ENCODE peak calls at places on chromosome 10, in nine cellular contexts. One of them, this sample, is unnamed.

GRCh38 chr10:115005771-115006170 is 67.8 kb downstream of the TRUB1 start:
- DNase-seq in NT2/D1: no peak
- DNase-seq in PC-9: no peak
- DNase-seq in BJ: no peak
- DNase-seq in ovary: no peak
- DNase-seq in IMR-90: no peak
- DNase-seq in endothelial cell of umbilical vein: no peak
- DNase-seq in thyroid gland: no peak
- DNase-seq in PC-3: no peak
- DNase-seq in this sample: no peak

GRCh38 chr10:79055100-79055782 is 13.5 kb upstream of the ZMIZ1 start:
- DNase-seq in NT2/D1: no peak
- DNase-seq in PC-9: no peak
- DNase-seq in BJ: no peak
- DNase-seq in ovary: peak; percentile 6
- DNase-seq in IMR-90: no peak
- DNase-seq in endothelial cell of umbilical vein: no peak
- DNase-seq in thyroid gland: no peak
- DNase-seq in PC-3: no peak
- DNase-seq in this sample: peak; percentile 1

GRCh38 chr10:124063736-124064135 is 29.7 kb downstream of the CHST15 start:
- DNase-seq in NT2/D1: no peak
- DNase-seq in PC-9: no peak
- DNase-seq in BJ: peak; percentile 89
- DNase-seq in ovary: peak; percentile 63
- DNase-seq in IMR-90: peak; percentile 5
- DNase-seq in endothelial cell of umbilical vein: peak; percentile 67
- DNase-seq in thyroid gland: peak; percentile 35
- DNase-seq in PC-3: peak; percentile 82
- DNase-seq in this sample: no peak

GRCh38 chr10:60645928-60646433 is 132.3 kb upstream of the CDK1 start:
- DNase-seq in NT2/D1: no peak
- DNase-seq in PC-9: no peak
- DNase-seq in BJ: no peak
- DNase-seq in ovary: no peak
- DNase-seq in IMR-90: no peak
- DNase-seq in endothelial cell of umbilical vein: no peak
- DNase-seq in thyroid gland: peak; percentile 56
- DNase-seq in PC-3: no peak
- DNase-seq in this sample: no peak

GRCh38 chr10:28684986-28685580 is 7.8 kb downstream of the BAMBI start:
- DNase-seq in NT2/D1: no peak
- DNase-seq in PC-9: peak; percentile 79
- DNase-seq in BJ: no peak
- DNase-seq in ovary: no peak
- DNase-seq in IMR-90: no peak
- DNase-seq in endothelial cell of umbilical vein: no peak
- DNase-seq in thyroid gland: no peak
- DNase-seq in PC-3: peak; percentile 67
- DNase-seq in this sample: peak; percentile 23

GRCh38 chr10:58715056-58715455 is 202.4 kb downstream of the BICC1 start:
- DNase-seq in NT2/D1: no peak
- DNase-seq in PC-9: no peak
- DNase-seq in BJ: no peak
- DNase-seq in ovary: no peak
- DNase-seq in IMR-90: peak; percentile 23
- DNase-seq in endothelial cell of umbilical vein: no peak
- DNase-seq in thyroid gland: no peak
- DNase-seq in PC-3: no peak
- DNase-seq in this sample: no peak

GRCh38 chr10:8057636-8058273 is 3.3 kb downstream of the GATA3 start:
- DNase-seq in NT2/D1: no peak
- DNase-seq in PC-9: no peak
- DNase-seq in BJ: no peak
- DNase-seq in ovary: no peak
- DNase-seq in IMR-90: no peak
- DNase-seq in endothelial cell of umbilical vein: peak; percentile 61
- DNase-seq in thyroid gland: no peak
- DNase-seq in PC-3: no peak
- DNase-seq in this sample: no peak

GRCh38 chr10:71069909-71070666 is 142.3 kb upstream of the UNC5B start:
- DNase-seq in NT2/D1: no peak
- DNase-seq in PC-9: no peak
- DNase-seq in BJ: no peak
- DNase-seq in ovary: no peak
- DNase-seq in IMR-90: no peak
- DNase-seq in endothelial cell of umbilical vein: no peak
- DNase-seq in thyroid gland: peak; percentile 29
- DNase-seq in PC-3: no peak
- DNase-seq in this sample: no peak

GRCh38 chr10:129525408-129525807 is 58.4 kb downstream of the MGMT start:
- DNase-seq in NT2/D1: no peak
- DNase-seq in PC-9: no peak
- DNase-seq in BJ: peak; percentile 34
- DNase-seq in ovary: no peak
- DNase-seq in IMR-90: peak; percentile 54
- DNase-seq in endothelial cell of umbilical vein: no peak
- DNase-seq in thyroid gland: no peak
- DNase-seq in PC-3: no peak
- DNase-seq in this sample: no peak

GRCh38 chr10:51832652-51833383 is 133.4 kb upstream of the CSTF2T start:
- DNase-seq in NT2/D1: no peak
- DNase-seq in PC-9: peak; percentile 78
- DNase-seq in BJ: no peak
- DNase-seq in ovary: no peak
- DNase-seq in IMR-90: peak; percentile 93
- DNase-seq in endothelial cell of umbilical vein: peak; percentile 57
- DNase-seq in thyroid gland: peak; percentile 3
- DNase-seq in PC-3: peak; percentile 100
- DNase-seq in this sample: no peak

GRCh38 chr10:102341038-102341688 is 54.3 kb upstream of the NFKB2 start:
- DNase-seq in NT2/D1: no peak
- DNase-seq in PC-9: no peak
- DNase-seq in BJ: no peak
- DNase-seq in ovary: no peak
- DNase-seq in IMR-90: peak; percentile 10
- DNase-seq in endothelial cell of umbilical vein: no peak
- DNase-seq in thyroid gland: no peak
- DNase-seq in PC-3: no peak
- DNase-seq in this sample: no peak
- H3K4me3 ChIP-seq in NT2/D1: no peak overlapping the region
- H3K4me3 ChIP-seq in PC-9: no peak overlapping the region
- H3K4me3 ChIP-seq in BJ: no peak overlapping the region
- H3K4me3 ChIP-seq in ovary: no peak overlapping the region
- H3K4me3 ChIP-seq in IMR-90: no peak overlapping the region
- H3K4me3 ChIP-seq in endothelial cell of umbilical vein: no peak overlapping the region
- H3K4me3 ChIP-seq in thyroid gland: no peak overlapping the region
- H3K4me3 ChIP-seq in PC-3: no peak overlapping the region
- H3K4me3 ChIP-seq in this sample: no peak overlapping the region

DNA sequence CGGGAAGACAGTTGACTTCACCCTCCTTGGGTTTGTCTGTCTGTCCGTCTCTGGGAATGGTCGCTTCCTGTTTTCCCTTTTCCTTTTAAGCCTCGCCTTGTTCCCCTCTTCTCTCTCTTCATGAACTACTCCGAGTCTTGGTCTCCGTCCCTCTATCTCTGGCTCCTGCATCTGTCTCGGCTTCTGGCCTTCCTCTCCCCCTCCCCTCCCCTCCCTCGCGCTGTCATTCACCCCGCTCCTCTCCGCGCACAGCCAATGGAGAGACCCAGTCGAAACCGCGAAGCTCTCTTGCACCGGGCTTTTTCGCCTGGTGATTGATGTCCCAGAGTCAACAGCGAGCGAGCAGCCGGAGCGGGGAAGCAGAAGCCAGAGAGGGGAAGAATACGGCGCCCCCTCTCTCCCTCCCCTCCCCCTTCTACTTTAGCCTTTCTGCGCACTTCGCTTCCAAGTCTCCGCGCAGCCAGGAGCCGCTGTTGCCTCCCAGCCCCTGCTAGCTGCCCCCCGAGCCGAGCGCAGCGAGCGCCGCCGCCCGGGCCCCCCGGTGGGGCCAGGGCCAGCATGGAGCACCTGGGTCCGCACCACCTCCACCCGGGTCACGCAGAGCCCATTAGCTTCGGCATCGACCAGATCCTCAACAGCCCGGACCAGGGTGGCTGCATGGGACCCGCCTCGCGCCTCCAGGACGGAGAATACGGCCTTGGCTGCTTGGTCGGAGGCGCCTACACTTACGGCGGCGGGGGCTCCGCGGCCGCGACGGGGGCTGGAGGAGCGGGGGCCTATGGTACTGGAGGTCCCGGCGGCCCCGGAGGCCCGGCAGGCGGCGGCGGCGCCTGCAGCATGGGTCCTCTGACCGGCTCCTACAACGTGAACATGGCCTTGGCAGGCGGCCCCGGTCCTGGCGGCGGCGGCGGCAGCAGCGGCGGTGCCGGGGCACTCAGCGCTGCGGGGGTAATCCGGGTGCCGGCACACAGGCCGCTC is at the start of gene TLX1:
- DNase-seq in NT2/D1: no peak
- DNase-seq in PC-9: no peak
- DNase-seq in BJ: no peak
- DNase-seq in ovary: no peak
- DNase-seq in IMR-90: no peak
- DNase-seq in endothelial cell of umbilical vein: no peak
- DNase-seq in thyroid gland: peak; percentile 32
- DNase-seq in PC-3: no peak
- DNase-seq in this sample: peak; percentile 81
- H3K27me3 ChIP-seq in NT2/D1: peaks cover 98% of the 10 kb centered on the region
- H3K27me3 ChIP-seq in PC-9: peaks cover 35% of the 10 kb centered on the region
- H3K27me3 ChIP-seq in BJ: peaks cover 69% of the 10 kb centered on the region
- H3K27me3 ChIP-seq in ovary: no peaks in the 10 kb centered on the region
- H3K27me3 ChIP-seq in IMR-90: peaks cover 95% of the 10 kb centered on the region
- H3K27me3 ChIP-seq in endothelial cell of umbilical vein: peaks cover 90% of the 10 kb centered on the region
- H3K27me3 ChIP-seq in thyroid gland: peaks cover 28% of the 10 kb centered on the region
- H3K27me3 ChIP-seq in PC-3: peaks cover 12% of the 10 kb centered on the region
- H3K27me3 ChIP-seq in this sample: no peaks in the 10 kb centered on the region

GRCh38 chr10:87590705-87591588 is 68.7 kb upstream of the PAPSS2 start:
- DNase-seq in NT2/D1: no peak
- DNase-seq in PC-9: no peak
- DNase-seq in BJ: no peak
- DNase-seq in ovary: no peak
- DNase-seq in IMR-90: peak; percentile 84
- DNase-seq in endothelial cell of umbilical vein: no peak
- DNase-seq in thyroid gland: no peak
- DNase-seq in PC-3: peak; percentile 34
- DNase-seq in this sample: no peak

GRCh38 chr10:87589653-87590052 is 70.0 kb upstream of the PAPSS2 start:
- DNase-seq in NT2/D1: no peak
- DNase-seq in PC-9: no peak
- DNase-seq in BJ: peak; percentile 70
- DNase-seq in ovary: no peak
- DNase-seq in IMR-90: peak; percentile 74
- DNase-seq in endothelial cell of umbilical vein: no peak
- DNase-seq in thyroid gland: no peak
- DNase-seq in PC-3: peak; percentile 42
- DNase-seq in this sample: no peak

GRCh38 chr10:87591589-87591886 is 68.1 kb upstream of the PAPSS2 start:
- DNase-seq in NT2/D1: no peak
- DNase-seq in PC-9: no peak
- DNase-seq in BJ: no peak
- DNase-seq in ovary: no peak
- DNase-seq in IMR-90: no peak
- DNase-seq in endothelial cell of umbilical vein: no peak
- DNase-seq in thyroid gland: no peak
- DNase-seq in PC-3: peak; percentile 26
- DNase-seq in this sample: no peak

GRCh38 chr10:87585565-87586514 is 73.8 kb upstream of the PAPSS2 start:
- DNase-seq in NT2/D1: no peak
- DNase-seq in PC-9: peak; percentile 90
- DNase-seq in BJ: no peak
- DNase-seq in ovary: no peak
- DNase-seq in IMR-90: peak; percentile 58
- DNase-seq in endothelial cell of umbilical vein: peak; percentile 64
- DNase-seq in thyroid gland: no peak
- DNase-seq in PC-3: peak; percentile 68
- DNase-seq in this sample: peak; percentile 60
- H3K4me3 ChIP-seq in NT2/D1: no peak overlapping the region
- H3K4me3 ChIP-seq in PC-9: no peak overlapping the region
- H3K4me3 ChIP-seq in BJ: no peak overlapping the region
- H3K4me3 ChIP-seq in ovary: no peak overlapping the region
- H3K4me3 ChIP-seq in IMR-90: no peak overlapping the region
- H3K4me3 ChIP-seq in endothelial cell of umbilical vein: no peak overlapping the region
- H3K4me3 ChIP-seq in thyroid gland: no peak overlapping the region
- H3K4me3 ChIP-seq in PC-3: no peak overlapping the region
- H3K4me3 ChIP-seq in this sample: no peak overlapping the region

GRCh38 chr10:69569144-69569934 is 3.9 kb downstream of the NEUROG3 start:
- DNase-seq in NT2/D1: peak; percentile 55
- DNase-seq in PC-9: peak; percentile 18
- DNase-seq in BJ: no peak
- DNase-seq in ovary: no peak
- DNase-seq in IMR-90: no peak
- DNase-seq in endothelial cell of umbilical vein: no peak
- DNase-seq in thyroid gland: no peak
- DNase-seq in PC-3: no peak
- DNase-seq in this sample: peak; percentile 10

GRCh38 chr10:69570050-69570816 is 3.0 kb downstream of the NEUROG3 start:
- DNase-seq in NT2/D1: no peak
- DNase-seq in PC-9: peak; percentile 26
- DNase-seq in BJ: no peak
- DNase-seq in ovary: no peak
- DNase-seq in IMR-90: no peak
- DNase-seq in endothelial cell of umbilical vein: no peak
- DNase-seq in thyroid gland: no peak
- DNase-seq in PC-3: no peak
- DNase-seq in this sample: peak; percentile 5

GRCh38 chr10:69571618-69572158 is 1.5 kb downstream of the NEUROG3 start:
- DNase-seq in NT2/D1: no peak
- DNase-seq in PC-9: no peak
- DNase-seq in BJ: no peak
- DNase-seq in ovary: no peak
- DNase-seq in IMR-90: no peak
- DNase-seq in endothelial cell of umbilical vein: no peak
- DNase-seq in thyroid gland: no peak
- DNase-seq in PC-3: no peak
- DNase-seq in this sample: no peak

GRCh38 chr10:69567920-69568319 is 5.3 kb downstream of the NEUROG3 start:
- DNase-seq in NT2/D1: no peak
- DNase-seq in PC-9: peak; percentile 33
- DNase-seq in BJ: no peak
- DNase-seq in ovary: no peak
- DNase-seq in IMR-90: peak; percentile 51
- DNase-seq in endothelial cell of umbilical vein: peak; percentile 53
- DNase-seq in thyroid gland: peak; percentile 58
- DNase-seq in PC-3: peak; percentile 81
- DNase-seq in this sample: peak; percentile 16

DNA sequence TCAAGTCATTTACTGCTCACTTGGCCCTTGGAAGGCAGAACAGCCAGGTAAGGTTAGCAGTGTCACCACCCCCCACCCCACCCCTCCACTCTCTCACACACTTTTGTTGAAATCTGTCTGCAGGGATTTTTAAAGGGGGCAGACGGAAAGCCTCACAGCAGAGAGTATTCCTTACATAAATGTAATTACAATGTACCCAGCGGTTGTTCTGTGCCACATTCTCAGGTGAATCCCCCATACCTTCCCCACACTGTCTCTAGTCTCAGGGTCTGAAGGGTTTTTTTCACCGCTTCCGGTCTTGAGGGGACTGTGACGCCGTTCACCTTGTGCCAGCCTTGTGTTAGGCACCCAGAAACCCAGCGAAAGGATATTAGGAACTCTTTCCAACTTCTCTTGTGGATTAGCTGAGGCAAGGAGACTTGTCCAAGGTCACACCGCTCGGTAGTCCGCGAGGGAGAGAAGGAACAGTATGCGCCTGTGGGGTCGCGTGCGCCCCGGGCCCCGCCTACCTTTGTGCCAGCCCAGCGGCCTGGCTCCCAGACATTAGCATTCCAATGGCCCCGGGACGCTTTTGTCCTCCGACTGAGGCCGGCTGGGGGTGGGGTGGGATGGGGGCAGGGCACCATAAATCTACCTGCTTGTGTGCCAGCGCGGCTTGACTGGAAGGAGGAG is 4.6 kb downstream of the NEUROG3 start:
- DNase-seq in NT2/D1: peak; percentile 72
- DNase-seq in PC-9: peak; percentile 23
- DNase-seq in BJ: no peak
- DNase-seq in ovary: no peak
- DNase-seq in IMR-90: no peak
- DNase-seq in endothelial cell of umbilical vein: no peak
- DNase-seq in thyroid gland: no peak
- DNase-seq in PC-3: no peak
- DNase-seq in this sample: peak; percentile 75
- H3K27me3 ChIP-seq in NT2/D1: peaks cover 98% of the 10 kb centered on the region
- H3K27me3 ChIP-seq in PC-9: peaks cover 100% of the 10 kb centered on the region
- H3K27me3 ChIP-seq in BJ: peaks cover 47% of the 10 kb centered on the region
- H3K27me3 ChIP-seq in ovary: no peaks in the 10 kb centered on the region
- H3K27me3 ChIP-seq in IMR-90: peaks cover 56% of the 10 kb centered on the region
- H3K27me3 ChIP-seq in endothelial cell of umbilical vein: peaks cover 56% of the 10 kb centered on the region
- H3K27me3 ChIP-seq in thyroid gland: peaks cover 22% of the 10 kb centered on the region
- H3K27me3 ChIP-seq in PC-3: peaks cover 87% of the 10 kb centered on the region
- H3K27me3 ChIP-seq in this sample: peaks cover 12% of the 10 kb centered on the region

This sample was measured in HAP-1.